ENCODE peak calls at places on chromosomes 6 and 20, in nine cellular contexts. One of them, this sample, is unnamed.

GRCh38 chr6:166419268-166419667 is 36.5 kb upstream of the MPC1 start:
- DNase-seq in transverse colon: peak; percentile 67
- DNase-seq in GM12892: no peak
- DNase-seq in prostate gland: no peak
- DNase-seq in spleen: no peak
- DNase-seq in stomach: no peak
- DNase-seq in esophagus muscularis mucosa: no peak
- DNase-seq in HCT116: no peak
- DNase-seq in HepG2: no peak
- DNase-seq in this sample: peak; percentile 59

GRCh38 chr6:167704396-167704801 is 122.3 kb upstream of the AFDN start:
- DNase-seq in HCT116: no peak
- DNase-seq in spleen: peak; percentile 51
- DNase-seq in GM12892: no peak
- DNase-seq in transverse colon: no peak
- DNase-seq in stomach: no peak
- DNase-seq in HepG2: no peak
- DNase-seq in prostate gland: no peak
- DNase-seq in esophagus muscularis mucosa: no peak
- DNase-seq in this sample: no peak

GRCh38 chr20:47204008-47204745 is 152.3 kb downstream of the ZMYND8 start:
- DNase-seq in transverse colon: no peak
- DNase-seq in HCT116: peak; percentile 92
- DNase-seq in prostate gland: no peak
- DNase-seq in stomach: peak; percentile 39
- DNase-seq in GM12892: no peak
- DNase-seq in HepG2: no peak
- DNase-seq in esophagus muscularis mucosa: no peak
- DNase-seq in spleen: peak; percentile 23
- DNase-seq in this sample: no peak

GRCh38 chr6:166928644-166929515 is 27.5 kb downstream of the RNASET2 start:
- DNase-seq in HepG2: no peak
- DNase-seq in stomach: no peak
- DNase-seq in spleen: no peak
- DNase-seq in esophagus muscularis mucosa: no peak
- DNase-seq in HCT116: no peak
- DNase-seq in transverse colon: no peak
- DNase-seq in GM12892: no peak
- DNase-seq in prostate gland: no peak
- DNase-seq in this sample: no peak

GRCh38 chr6:33298773-33299236 is at the start of gene RGL2:
- DNase-seq in spleen: peak; percentile 98
- DNase-seq in prostate gland: peak; percentile 82
- DNase-seq in esophagus muscularis mucosa: peak; percentile 96
- DNase-seq in HepG2: no peak
- DNase-seq in HCT116: no peak
- DNase-seq in GM12892: peak; percentile 61
- DNase-seq in stomach: peak; percentile 83
- DNase-seq in transverse colon: peak; percentile 86
- DNase-seq in this sample: peak; percentile 62

GRCh38 chr6:14129572-14129971 is 12.0 kb downstream of the CD83 start:
- DNase-seq in spleen: peak; percentile 80
- DNase-seq in HCT116: peak; percentile 34
- DNase-seq in HepG2: peak; percentile 70
- DNase-seq in stomach: peak; percentile 57
- DNase-seq in transverse colon: peak; percentile 60
- DNase-seq in GM12892: no peak
- DNase-seq in esophagus muscularis mucosa: no peak
- DNase-seq in prostate gland: peak; percentile 32
- DNase-seq in this sample: no peak

GRCh38 chr6:98014791-98015201 is 731.8 kb upstream of the MMS22L start:
- DNase-seq in transverse colon: no peak
- DNase-seq in HCT116: no peak
- DNase-seq in HepG2: no peak
- DNase-seq in spleen: no peak
- DNase-seq in GM12892: no peak
- DNase-seq in stomach: no peak
- DNase-seq in prostate gland: no peak
- DNase-seq in esophagus muscularis mucosa: no peak
- DNase-seq in this sample: no peak

GRCh38 chr20:44727039-44727438 is 11.9 kb downstream of the CCN5 start:
- DNase-seq in spleen: no peak
- DNase-seq in HCT116: no peak
- DNase-seq in HepG2: no peak
- DNase-seq in transverse colon: no peak
- DNase-seq in GM12892: no peak
- DNase-seq in prostate gland: no peak
- DNase-seq in esophagus muscularis mucosa: no peak
- DNase-seq in stomach: no peak
- DNase-seq in this sample: no peak

GRCh38 chr20:60238992-60239655 is 280.9 kb downstream of the CDH26 start:
- DNase-seq in prostate gland: no peak
- DNase-seq in HepG2: no peak
- DNase-seq in spleen: no peak
- DNase-seq in transverse colon: no peak
- DNase-seq in HCT116: no peak
- DNase-seq in esophagus muscularis mucosa: no peak
- DNase-seq in stomach: no peak
- DNase-seq in GM12892: no peak
- DNase-seq in this sample: no peak

GRCh38 chr6:3619800-3620199 is 131.7 kb downstream of the PXDC1 start:
- DNase-seq in stomach: no peak
- DNase-seq in esophagus muscularis mucosa: peak; percentile 21
- DNase-seq in transverse colon: no peak
- DNase-seq in HCT116: no peak
- DNase-seq in HepG2: no peak
- DNase-seq in prostate gland: no peak
- DNase-seq in spleen: no peak
- DNase-seq in GM12892: no peak
- DNase-seq in this sample: no peak

GRCh38 chr6:138422861-138423260 is 18.8 kb downstream of the HEBP2 start:
- DNase-seq in esophagus muscularis mucosa: no peak
- DNase-seq in transverse colon: no peak
- DNase-seq in stomach: no peak
- DNase-seq in prostate gland: no peak
- DNase-seq in HCT116: no peak
- DNase-seq in spleen: no peak
- DNase-seq in HepG2: peak; percentile 38
- DNase-seq in GM12892: no peak
- DNase-seq in this sample: no peak

GRCh38 chr6:117549606-117550005 is 52.7 kb downstream of the GOPC start:
- DNase-seq in prostate gland: no peak
- DNase-seq in esophagus muscularis mucosa: no peak
- DNase-seq in stomach: no peak
- DNase-seq in HCT116: no peak
- DNase-seq in spleen: no peak
- DNase-seq in HepG2: no peak
- DNase-seq in transverse colon: no peak
- DNase-seq in GM12892: no peak
- DNase-seq in this sample: no peak

GRCh38 chr20:3759316-3759715 is 8.2 kb downstream of the ADISSP start:
- DNase-seq in HepG2: no peak
- DNase-seq in HCT116: no peak
- DNase-seq in esophagus muscularis mucosa: no peak
- DNase-seq in stomach: no peak
- DNase-seq in transverse colon: no peak
- DNase-seq in prostate gland: no peak
- DNase-seq in spleen: no peak
- DNase-seq in GM12892: no peak
- DNase-seq in this sample: no peak

GRCh38 chr20:3759884-3760283 is 7.7 kb downstream of the ADISSP start:
- DNase-seq in stomach: no peak
- DNase-seq in HCT116: no peak
- DNase-seq in HepG2: no peak
- DNase-seq in transverse colon: no peak
- DNase-seq in GM12892: no peak
- DNase-seq in prostate gland: no peak
- DNase-seq in spleen: no peak
- DNase-seq in esophagus muscularis mucosa: no peak
- DNase-seq in this sample: no peak

GRCh38 chr20:3758566-3758965 is 9.0 kb downstream of the ADISSP start:
- DNase-seq in prostate gland: no peak
- DNase-seq in HCT116: no peak
- DNase-seq in HepG2: no peak
- DNase-seq in esophagus muscularis mucosa: no peak
- DNase-seq in transverse colon: no peak
- DNase-seq in spleen: no peak
- DNase-seq in stomach: no peak
- DNase-seq in GM12892: no peak
- DNase-seq in this sample: no peak

GRCh38 chr20:3763691-3764601 is 3.6 kb downstream of the ADISSP start:
- DNase-seq in GM12892: no peak
- DNase-seq in spleen: no peak
- DNase-seq in HCT116: no peak
- DNase-seq in transverse colon: no peak
- DNase-seq in stomach: no peak
- DNase-seq in HepG2: no peak
- DNase-seq in prostate gland: no peak
- DNase-seq in esophagus muscularis mucosa: no peak
- DNase-seq in this sample: no peak

GRCh38 chr20:3760980-3761379 is 6.6 kb downstream of the ADISSP start:
- DNase-seq in stomach: no peak
- DNase-seq in esophagus muscularis mucosa: no peak
- DNase-seq in spleen: no peak
- DNase-seq in GM12892: no peak
- DNase-seq in prostate gland: no peak
- DNase-seq in HCT116: no peak
- DNase-seq in transverse colon: no peak
- DNase-seq in HepG2: no peak
- DNase-seq in this sample: no peak
- TF ChIP-seq POLR2AphosphoS5 in stomach: peak; percentile 51
- TF ChIP-seq POLR2AphosphoS5 in esophagus muscularis mucosa: no peak
- TF ChIP-seq POLR2AphosphoS5 in spleen: no peak
- TF ChIP-seq POLR2AphosphoS5 in GM12892: no peak
- TF ChIP-seq POLR2AphosphoS5 in prostate gland: no peak
- TF ChIP-seq POLR2AphosphoS5 in HCT116: no peak
- TF ChIP-seq POLR2AphosphoS5 in transverse colon: no peak
- TF ChIP-seq POLR2AphosphoS5 in HepG2: no peak
- TF ChIP-seq POLR2AphosphoS5 in this sample: no peak

DNA sequence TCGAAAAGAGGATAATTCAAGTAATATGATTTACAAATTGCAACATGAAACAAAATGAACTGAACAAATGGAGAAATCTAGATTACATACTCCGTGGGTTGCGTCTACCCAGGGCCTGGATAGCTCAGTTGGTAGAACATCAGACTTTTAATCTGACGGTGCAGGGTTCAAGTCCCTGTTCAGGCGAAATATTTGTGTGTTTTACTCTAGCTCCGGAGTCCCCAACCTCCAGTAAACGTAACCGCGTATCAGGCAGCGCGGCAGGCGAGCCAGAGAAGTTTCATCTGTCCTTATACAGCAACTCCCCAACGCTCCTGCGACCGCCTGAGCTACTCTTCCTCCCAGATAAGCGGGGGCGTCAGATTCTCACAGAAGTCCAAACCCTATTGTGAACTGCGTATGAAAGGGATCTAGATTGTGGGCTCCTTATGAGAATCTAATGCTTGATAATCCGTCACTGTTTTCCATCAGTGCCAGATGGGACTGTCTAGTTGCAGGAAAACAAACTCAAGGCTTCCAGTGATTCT is 176.1 kb downstream of the TRIM27 start:
- DNase-seq in stomach: no peak
- DNase-seq in HepG2: peak; percentile 81
- DNase-seq in esophagus muscularis mucosa: peak; percentile 55
- DNase-seq in transverse colon: no peak
- DNase-seq in GM12892: no peak
- DNase-seq in HCT116: peak; percentile 90
- DNase-seq in spleen: no peak
- DNase-seq in prostate gland: no peak
- DNase-seq in this sample: no peak
- TF ChIP-seq POLR2AphosphoS5 in stomach: no peak
- TF ChIP-seq POLR2AphosphoS5 in HepG2: no peak
- TF ChIP-seq POLR2AphosphoS5 in esophagus muscularis mucosa: no peak
- TF ChIP-seq POLR2AphosphoS5 in transverse colon: no peak
- TF ChIP-seq POLR2AphosphoS5 in GM12892: no peak
- TF ChIP-seq POLR2AphosphoS5 in HCT116: no peak
- TF ChIP-seq POLR2AphosphoS5 in spleen: no peak
- TF ChIP-seq POLR2AphosphoS5 in prostate gland: no peak
- TF ChIP-seq POLR2AphosphoS5 in this sample: no peak

DNA sequence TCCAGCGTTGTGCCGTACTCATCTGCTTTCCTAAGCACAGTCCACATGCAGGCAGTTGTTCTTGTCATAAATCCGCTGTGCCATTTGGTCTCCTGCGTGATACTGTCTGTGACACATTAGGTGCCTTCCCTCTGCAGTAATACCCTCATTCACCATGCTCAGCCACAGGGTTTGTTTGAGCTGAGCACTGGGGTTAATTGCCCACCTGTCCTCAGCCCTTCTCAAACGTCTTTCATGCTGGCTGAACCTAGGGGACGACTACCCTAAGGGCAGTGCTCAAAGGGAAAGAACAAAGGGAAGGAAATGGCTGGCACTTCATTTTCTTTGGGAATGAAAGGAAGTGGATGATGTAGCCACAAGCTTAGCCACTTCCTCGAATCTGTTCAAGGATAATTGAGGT is 64.2 kb upstream of the MYLIP start:
- DNase-seq in HepG2: no peak
- DNase-seq in HCT116: no peak
- DNase-seq in transverse colon: no peak
- DNase-seq in prostate gland: no peak
- DNase-seq in spleen: no peak
- DNase-seq in stomach: no peak
- DNase-seq in GM12892: no peak
- DNase-seq in esophagus muscularis mucosa: no peak
- DNase-seq in this sample: no peak
- TF ChIP-seq POLR2AphosphoS5 in HepG2: no peak
- TF ChIP-seq POLR2AphosphoS5 in HCT116: no peak
- TF ChIP-seq POLR2AphosphoS5 in transverse colon: no peak
- TF ChIP-seq POLR2AphosphoS5 in prostate gland: no peak
- TF ChIP-seq POLR2AphosphoS5 in spleen: no peak
- TF ChIP-seq POLR2AphosphoS5 in stomach: no peak
- TF ChIP-seq POLR2AphosphoS5 in GM12892: no peak
- TF ChIP-seq POLR2AphosphoS5 in esophagus muscularis mucosa: no peak
- TF ChIP-seq POLR2AphosphoS5 in this sample: no peak

DNA sequence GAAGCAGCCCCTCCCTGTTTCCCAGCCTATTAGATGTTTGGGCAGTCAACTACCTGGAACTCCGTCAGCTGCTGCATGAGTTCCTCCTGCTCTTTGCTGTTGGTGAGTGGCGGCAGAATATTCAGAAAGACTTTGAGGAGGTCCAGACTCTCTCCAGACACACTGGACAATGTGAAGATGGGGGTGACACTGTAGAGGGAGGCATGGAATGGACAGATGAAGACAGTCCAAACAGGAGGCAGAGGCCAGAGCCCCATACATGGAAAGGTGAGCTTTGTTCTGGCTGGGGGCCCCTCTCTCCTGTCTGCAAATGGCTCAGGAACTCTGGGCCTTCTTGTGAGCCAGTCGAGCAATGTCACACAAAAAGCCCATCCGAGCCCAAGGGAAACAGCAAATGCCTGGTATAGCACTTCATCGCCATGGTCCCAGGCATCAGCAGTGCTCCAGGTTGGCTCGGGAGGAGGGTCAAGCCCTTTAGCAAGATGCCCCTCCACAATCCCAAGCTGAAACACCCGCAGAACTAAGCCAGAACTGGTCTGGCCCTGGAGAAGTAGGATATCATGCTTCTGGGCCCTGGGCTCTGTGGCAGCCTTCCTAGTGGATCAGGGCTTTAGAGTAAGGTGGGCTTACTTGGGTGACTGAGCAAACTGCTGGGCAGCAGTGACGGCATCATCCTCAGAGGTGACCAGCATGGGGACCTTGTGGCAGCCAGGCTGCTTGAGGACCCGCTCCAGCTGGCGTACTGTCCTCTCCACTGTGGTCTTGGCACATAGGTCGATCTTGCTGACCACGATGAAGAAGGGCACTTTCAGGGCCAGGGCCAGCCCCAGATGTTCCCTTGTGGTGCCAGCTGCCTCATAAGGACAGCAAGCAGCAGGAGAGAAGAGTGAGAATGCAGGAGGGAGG is 4.9 kb downstream of the GTPBP2 start:
- DNase-seq in spleen: peak; percentile 47
- DNase-seq in esophagus muscularis mucosa: no peak
- DNase-seq in prostate gland: no peak
- DNase-seq in HepG2: no peak
- DNase-seq in HCT116: no peak
- DNase-seq in GM12892: no peak
- DNase-seq in stomach: no peak
- DNase-seq in transverse colon: no peak
- DNase-seq in this sample: no peak
- TF ChIP-seq POLR2AphosphoS5 in spleen: peak; percentile 25
- TF ChIP-seq POLR2AphosphoS5 in esophagus muscularis mucosa: no peak
- TF ChIP-seq POLR2AphosphoS5 in prostate gland: no peak
- TF ChIP-seq POLR2AphosphoS5 in HepG2: no peak
- TF ChIP-seq POLR2AphosphoS5 in HCT116: peak; percentile 38
- TF ChIP-seq POLR2AphosphoS5 in GM12892: peak; percentile 14
- TF ChIP-seq POLR2AphosphoS5 in stomach: no peak
- TF ChIP-seq POLR2AphosphoS5 in transverse colon: no peak
- TF ChIP-seq POLR2AphosphoS5 in this sample: no peak

This sample was measured in GM12891.